ENCODE peak calls at places on chromosomes 1 and 21, in four cellular contexts. One of them, this sample, is unnamed. For H3K27me3, the result is how much of the 10 kb centered on the place peaks cover.

GRCh38 chr1:50978852-50979781 is 9.1 kb downstream of the CDKN2C start:
- DNase-seq in stomach: no peak
- DNase-seq in body of pancreas: peak
- DNase-seq in CD8-positive, alpha-beta memory T cell: no peak
- DNase-seq in this sample: peak

GRCh38 chr21:45318556-45319341 is 31.1 kb upstream of the POFUT2 start:
- DNase-seq in CD8-positive, alpha-beta memory T cell: no peak
- DNase-seq in body of pancreas: peak
- DNase-seq in stomach: peak
- DNase-seq in this sample: peak

GRCh38 chr1:20380616-20381035 is 90.0 kb downstream of the VWA5B1 start:
- DNase-seq in body of pancreas: no peak
- DNase-seq in CD8-positive, alpha-beta memory T cell: no peak
- DNase-seq in stomach: no peak
- DNase-seq in this sample: peak

GRCh38 chr21:32257952-32258785 is 20.7 kb downstream of the MIS18A start:
- DNase-seq in stomach: peak
- DNase-seq in CD8-positive, alpha-beta memory T cell: no peak
- DNase-seq in body of pancreas: peak
- DNase-seq in this sample: peak

GRCh38 chr1:101293461-101294045 is 56.7 kb downstream of the S1PR1 start:
- DNase-seq in stomach: no peak
- DNase-seq in body of pancreas: no peak
- DNase-seq in CD8-positive, alpha-beta memory T cell: peak
- DNase-seq in this sample: no peak

GRCh38 chr1:219420913-219421312 is 192.0 kb downstream of the ZC3H11B start:
- DNase-seq in stomach: no peak
- DNase-seq in body of pancreas: no peak
- DNase-seq in CD8-positive, alpha-beta memory T cell: no peak
- DNase-seq in this sample: no peak

GRCh38 chr21:46038341-46038829 is 56.8 kb downstream of the COL6A1 start:
- DNase-seq in stomach: no peak
- DNase-seq in body of pancreas: no peak
- DNase-seq in CD8-positive, alpha-beta memory T cell: no peak
- DNase-seq in this sample: no peak

GRCh38 chr1:107187399-107187798 is 46.6 kb downstream of the NTNG1 start:
- DNase-seq in stomach: no peak
- DNase-seq in body of pancreas: no peak
- DNase-seq in CD8-positive, alpha-beta memory T cell: no peak
- DNase-seq in this sample: no peak

GRCh38 chr1:41666991-41667631 is 182.6 kb upstream of the EDN2 start:
- DNase-seq in body of pancreas: peak
- DNase-seq in CD8-positive, alpha-beta memory T cell: peak
- DNase-seq in stomach: peak
- DNase-seq in this sample: no peak

GRCh38 chr21:46114963-46115362 is 17.1 kb downstream of the COL6A2 start:
- DNase-seq in body of pancreas: no peak
- DNase-seq in CD8-positive, alpha-beta memory T cell: no peak
- DNase-seq in stomach: no peak
- DNase-seq in this sample: no peak

GRCh38 chr1:37277366-37277765 is 197.0 kb upstream of the ZC3H12A start:
- DNase-seq in stomach: no peak
- DNase-seq in CD8-positive, alpha-beta memory T cell: no peak
- DNase-seq in body of pancreas: no peak
- DNase-seq in this sample: no peak
- H3K27me3 ChIP-seq in stomach: half or more
- H3K27me3 ChIP-seq in CD8-positive, alpha-beta memory T cell: under half
- H3K27me3 ChIP-seq in body of pancreas: under half
- H3K27me3 ChIP-seq in this sample: under half

GRCh38 chr21:34914239-34914638 is 134.9 kb downstream of the RUNX1 start:
- DNase-seq in body of pancreas: no peak
- DNase-seq in stomach: no peak
- DNase-seq in CD8-positive, alpha-beta memory T cell: no peak
- DNase-seq in this sample: no peak
- H3K27me3 ChIP-seq in body of pancreas: under half
- H3K27me3 ChIP-seq in stomach: under half
- H3K27me3 ChIP-seq in CD8-positive, alpha-beta memory T cell: under half
- H3K27me3 ChIP-seq in this sample: under half

GRCh38 chr1:203306089-203306969 is 1.0 kb downstream of the BTG2 start:
- DNase-seq in CD8-positive, alpha-beta memory T cell: no peak
- DNase-seq in body of pancreas: peak
- DNase-seq in stomach: peak
- DNase-seq in this sample: peak

GRCh38 chr1:203309115-203309429 is 3.8 kb downstream of the BTG2 start:
- DNase-seq in body of pancreas: no peak
- DNase-seq in CD8-positive, alpha-beta memory T cell: no peak
- DNase-seq in stomach: no peak
- DNase-seq in this sample: peak

GRCh38 chr1:203308205-203309114 is 3.1 kb downstream of the BTG2 start:
- DNase-seq in stomach: no peak
- DNase-seq in body of pancreas: peak
- DNase-seq in CD8-positive, alpha-beta memory T cell: no peak
- DNase-seq in this sample: no peak

GRCh38 chr1:203306970-203307541 is 1.7 kb downstream of the BTG2 start:
- DNase-seq in body of pancreas: peak
- DNase-seq in stomach: peak
- DNase-seq in CD8-positive, alpha-beta memory T cell: peak
- DNase-seq in this sample: peak

GRCh38 chr1:203307690-203308126 is 2.4 kb downstream of the BTG2 start:
- DNase-seq in stomach: no peak
- DNase-seq in CD8-positive, alpha-beta memory T cell: no peak
- DNase-seq in body of pancreas: no peak
- DNase-seq in this sample: no peak
- H3K27me3 ChIP-seq in stomach: under half
- H3K27me3 ChIP-seq in CD8-positive, alpha-beta memory T cell: under half
- H3K27me3 ChIP-seq in body of pancreas: under half
- H3K27me3 ChIP-seq in this sample: under half

GRCh38 chr1:208254862-208255261 is 10.7 kb upstream of the PLXNA2 start:
- DNase-seq in body of pancreas: no peak
- DNase-seq in CD8-positive, alpha-beta memory T cell: no peak
- DNase-seq in stomach: no peak
- DNase-seq in this sample: no peak

GRCh38 chr1:208258277-208258676 is 14.1 kb upstream of the PLXNA2 start:
- DNase-seq in body of pancreas: no peak
- DNase-seq in CD8-positive, alpha-beta memory T cell: no peak
- DNase-seq in stomach: no peak
- DNase-seq in this sample: no peak

GRCh38 chr1:208257326-208257725 is 13.1 kb upstream of the PLXNA2 start:
- DNase-seq in body of pancreas: no peak
- DNase-seq in stomach: no peak
- DNase-seq in CD8-positive, alpha-beta memory T cell: no peak
- DNase-seq in this sample: no peak

GRCh38 chr1:208256091-208256490 is 11.9 kb upstream of the PLXNA2 start:
- DNase-seq in CD8-positive, alpha-beta memory T cell: no peak
- DNase-seq in stomach: no peak
- DNase-seq in body of pancreas: no peak
- DNase-seq in this sample: no peak

DNA sequence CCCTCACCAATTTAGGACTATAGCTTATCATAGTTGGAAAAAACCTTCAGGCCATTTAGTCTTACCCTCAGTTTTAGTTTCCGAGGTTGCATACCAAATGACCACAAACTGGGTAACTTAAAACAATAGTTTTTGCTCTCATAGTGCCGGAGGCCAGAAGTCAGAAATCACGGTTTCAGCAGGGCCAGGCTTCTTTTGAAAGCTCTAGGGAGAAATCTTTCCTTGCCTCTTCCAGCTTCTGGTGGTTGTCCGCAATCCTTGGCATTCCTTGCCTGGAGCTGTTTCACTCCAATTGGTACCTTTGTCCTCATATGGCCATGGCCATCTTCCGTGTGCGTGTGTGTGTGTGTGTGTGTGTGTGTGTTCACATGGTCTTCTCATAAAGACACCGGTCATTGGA is 12.4 kb upstream of the PLXNA2 start:
- DNase-seq in CD8-positive, alpha-beta memory T cell: no peak
- DNase-seq in body of pancreas: no peak
- DNase-seq in stomach: no peak
- DNase-seq in this sample: no peak
- H3K27me3 ChIP-seq in CD8-positive, alpha-beta memory T cell: under half
- H3K27me3 ChIP-seq in body of pancreas: under half
- H3K27me3 ChIP-seq in stomach: under half
- H3K27me3 ChIP-seq in this sample: under half

DNA sequence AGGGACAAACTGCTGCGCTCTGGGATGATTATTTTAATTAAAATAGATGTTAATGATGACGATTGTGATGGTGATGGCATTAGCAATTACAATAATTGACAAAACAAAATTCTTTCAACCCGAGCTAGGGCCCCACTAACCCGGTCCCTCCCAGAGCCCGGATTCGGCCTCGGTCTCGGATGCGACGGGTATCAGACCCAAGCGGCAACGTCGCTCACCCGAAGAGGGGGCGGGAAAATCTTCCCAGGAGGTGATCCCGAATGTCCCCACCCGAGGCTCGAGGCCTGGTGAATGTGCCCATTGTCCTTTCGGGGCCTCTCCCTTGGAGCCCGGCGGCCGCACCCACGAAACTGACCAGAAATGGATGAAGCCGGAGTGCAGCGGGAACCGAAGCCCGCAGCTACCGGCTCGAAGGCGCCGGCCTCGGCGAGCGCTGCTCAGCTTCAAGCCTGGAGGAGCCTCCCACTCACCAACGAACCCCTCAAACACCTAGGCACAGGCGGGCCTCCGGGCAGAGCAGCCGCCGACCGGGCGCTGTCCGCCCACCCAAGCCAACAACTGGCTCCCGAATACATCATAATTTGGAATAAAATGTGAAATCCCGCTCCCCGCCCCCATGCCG is 1.2 kb downstream of the TAL1 start:
- DNase-seq in CD8-positive, alpha-beta memory T cell: no peak
- DNase-seq in stomach: no peak
- DNase-seq in body of pancreas: no peak
- DNase-seq in this sample: no peak
- H3K27me3 ChIP-seq in CD8-positive, alpha-beta memory T cell: half or more
- H3K27me3 ChIP-seq in stomach: half or more
- H3K27me3 ChIP-seq in body of pancreas: under half
- H3K27me3 ChIP-seq in this sample: half or more

DNA sequence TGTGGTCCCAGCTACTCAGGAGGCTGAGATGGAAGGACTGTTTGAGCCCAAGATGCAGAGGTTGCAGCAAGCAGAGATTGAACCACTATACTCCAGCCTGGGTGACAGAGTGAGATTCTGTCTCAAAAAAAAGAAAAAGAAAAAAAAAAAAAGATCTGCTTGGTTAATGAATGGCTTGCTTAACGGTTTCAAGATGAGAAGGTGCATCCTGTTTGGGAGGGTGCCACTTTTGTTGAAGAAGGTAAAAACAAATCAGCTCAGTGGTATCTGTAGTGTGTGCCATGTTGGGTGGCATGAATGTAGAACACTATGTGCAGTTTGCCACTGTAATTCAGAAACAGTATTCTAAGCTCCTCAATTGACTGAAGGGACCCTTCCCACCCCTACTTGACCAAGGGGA is 94.9 kb upstream of the ETV3 start:
- DNase-seq in stomach: no peak
- DNase-seq in body of pancreas: no peak
- DNase-seq in CD8-positive, alpha-beta memory T cell: no peak
- DNase-seq in this sample: no peak
- H3K27me3 ChIP-seq in stomach: under half
- H3K27me3 ChIP-seq in body of pancreas: under half
- H3K27me3 ChIP-seq in CD8-positive, alpha-beta memory T cell: under half
- H3K27me3 ChIP-seq in this sample: under half

DNA sequence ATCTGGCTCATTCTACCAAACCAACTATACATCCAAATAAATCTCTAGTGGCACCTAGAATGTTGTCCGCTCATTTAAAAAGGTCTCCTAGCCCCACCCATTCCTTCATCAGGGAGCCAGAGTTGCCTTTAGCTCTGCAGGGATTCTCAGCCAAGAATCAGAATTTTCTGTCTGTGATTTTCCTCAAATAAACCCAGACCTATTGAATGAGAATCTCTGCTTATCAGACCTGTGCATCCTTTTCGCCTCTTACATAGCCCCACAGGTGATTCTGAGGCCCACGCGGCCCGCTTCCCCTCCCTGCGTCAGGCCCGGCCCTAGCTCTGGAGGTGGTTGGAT is 410 bp upstream of the TDRD5 start:
- DNase-seq in body of pancreas: no peak
- DNase-seq in CD8-positive, alpha-beta memory T cell: no peak
- DNase-seq in stomach: no peak
- DNase-seq in this sample: no peak
- H3K27me3 ChIP-seq in body of pancreas: under half
- H3K27me3 ChIP-seq in CD8-positive, alpha-beta memory T cell: under half
- H3K27me3 ChIP-seq in stomach: under half
- H3K27me3 ChIP-seq in this sample: under half

This sample was measured in Peyer's patch.